ENCODE peak calls at places on chromosomes 11 and 22, in nine cellular contexts. One of them, this sample, is unnamed.

GRCh38 chr11:68128682-68129327 is 7.6 kb upstream of the CHKA start:
- DNase-seq in fibroblast of mammary gland: peak
- DNase-seq in aorta: peak
- DNase-seq in cardiac fibroblast: peak
- DNase-seq in AG10803: peak
- DNase-seq in kidney: peak
- DNase-seq in IMR-90: peak
- DNase-seq in thyroid gland: peak
- DNase-seq in endodermal cell: peak
- DNase-seq in this sample: peak

GRCh38 chr22:26547426-26547825 is 35.2 kb upstream of the TFIP11 start:
- DNase-seq in fibroblast of mammary gland: peak
- DNase-seq in aorta: no peak
- DNase-seq in cardiac fibroblast: no peak
- DNase-seq in AG10803: no peak
- DNase-seq in kidney: no peak
- DNase-seq in IMR-90: peak
- DNase-seq in thyroid gland: no peak
- DNase-seq in endodermal cell: no peak
- DNase-seq in this sample: no peak

GRCh38 chr11:44025727-44026126 is 22.1 kb upstream of the ACCSL start:
- DNase-seq in fibroblast of mammary gland: no peak
- DNase-seq in aorta: no peak
- DNase-seq in cardiac fibroblast: no peak
- DNase-seq in AG10803: no peak
- DNase-seq in kidney: no peak
- DNase-seq in IMR-90: no peak
- DNase-seq in thyroid gland: no peak
- DNase-seq in endodermal cell: no peak
- DNase-seq in this sample: no peak

GRCh38 chr11:12712132-12712531 is 37.9 kb downstream of the TEAD1 start:
- DNase-seq in fibroblast of mammary gland: no peak
- DNase-seq in aorta: no peak
- DNase-seq in cardiac fibroblast: no peak
- DNase-seq in AG10803: no peak
- DNase-seq in kidney: no peak
- DNase-seq in IMR-90: no peak
- DNase-seq in thyroid gland: no peak
- DNase-seq in endodermal cell: no peak
- DNase-seq in this sample: no peak

GRCh38 chr22:36144886-36145541 is 15.5 kb downstream of the APOL3 start:
- DNase-seq in fibroblast of mammary gland: peak
- DNase-seq in aorta: no peak
- DNase-seq in cardiac fibroblast: peak
- DNase-seq in AG10803: peak
- DNase-seq in kidney: peak
- DNase-seq in IMR-90: peak
- DNase-seq in thyroid gland: peak
- DNase-seq in endodermal cell: peak
- DNase-seq in this sample: peak

GRCh38 chr11:96207459-96208449 is 135.2 kb downstream of the MAML2 start:
- DNase-seq in fibroblast of mammary gland: no peak
- DNase-seq in aorta: no peak
- DNase-seq in cardiac fibroblast: peak
- DNase-seq in AG10803: no peak
- DNase-seq in kidney: no peak
- DNase-seq in IMR-90: peak
- DNase-seq in thyroid gland: no peak
- DNase-seq in endodermal cell: no peak
- DNase-seq in this sample: no peak

GRCh38 chr22:45340323-45340722 is 30.6 kb downstream of the FAM118A start:
- DNase-seq in fibroblast of mammary gland: no peak
- DNase-seq in aorta: no peak
- DNase-seq in cardiac fibroblast: no peak
- DNase-seq in AG10803: no peak
- DNase-seq in kidney: no peak
- DNase-seq in IMR-90: no peak
- DNase-seq in thyroid gland: no peak
- DNase-seq in endodermal cell: no peak
- DNase-seq in this sample: no peak

GRCh38 chr22:39253427-39254070 is 8.8 kb upstream of the PDGFB start:
- DNase-seq in fibroblast of mammary gland: peak
- DNase-seq in aorta: peak
- DNase-seq in cardiac fibroblast: peak
- DNase-seq in AG10803: peak
- DNase-seq in kidney: peak
- DNase-seq in IMR-90: peak
- DNase-seq in thyroid gland: peak
- DNase-seq in endodermal cell: peak
- DNase-seq in this sample: no peak

GRCh38 chr11:95652002-95652472 is 137.5 kb downstream of the FAM76B start:
- DNase-seq in fibroblast of mammary gland: peak
- DNase-seq in aorta: no peak
- DNase-seq in cardiac fibroblast: no peak
- DNase-seq in AG10803: no peak
- DNase-seq in kidney: no peak
- DNase-seq in IMR-90: no peak
- DNase-seq in thyroid gland: no peak
- DNase-seq in endodermal cell: no peak
- DNase-seq in this sample: no peak

GRCh38 chr11:67441082-67441683 is 2.1 kb downstream of the CORO1B start:
- DNase-seq in fibroblast of mammary gland: no peak
- DNase-seq in aorta: no peak
- DNase-seq in cardiac fibroblast: no peak
- DNase-seq in AG10803: no peak
- DNase-seq in kidney: peak
- DNase-seq in IMR-90: no peak
- DNase-seq in thyroid gland: no peak
- DNase-seq in endodermal cell: no peak
- DNase-seq in this sample: no peak

GRCh38 chr22:29907753-29908515 is 25.0 kb downstream of the MTMR3 start:
- DNase-seq in fibroblast of mammary gland: peak
- DNase-seq in aorta: peak
- DNase-seq in cardiac fibroblast: peak
- DNase-seq in AG10803: peak
- DNase-seq in kidney: no peak
- DNase-seq in IMR-90: peak
- DNase-seq in thyroid gland: peak
- DNase-seq in endodermal cell: no peak
- DNase-seq in this sample: peak
- H3K4me3 ChIP-seq in fibroblast of mammary gland: no peak
- H3K4me3 ChIP-seq in aorta: no peak
- H3K4me3 ChIP-seq in cardiac fibroblast: no peak
- H3K4me3 ChIP-seq in AG10803: no peak
- H3K4me3 ChIP-seq in kidney: no peak
- H3K4me3 ChIP-seq in IMR-90: no peak
- H3K4me3 ChIP-seq in thyroid gland: no peak
- H3K4me3 ChIP-seq in endodermal cell: no peak
- H3K4me3 ChIP-seq in this sample: no peak

DNA sequence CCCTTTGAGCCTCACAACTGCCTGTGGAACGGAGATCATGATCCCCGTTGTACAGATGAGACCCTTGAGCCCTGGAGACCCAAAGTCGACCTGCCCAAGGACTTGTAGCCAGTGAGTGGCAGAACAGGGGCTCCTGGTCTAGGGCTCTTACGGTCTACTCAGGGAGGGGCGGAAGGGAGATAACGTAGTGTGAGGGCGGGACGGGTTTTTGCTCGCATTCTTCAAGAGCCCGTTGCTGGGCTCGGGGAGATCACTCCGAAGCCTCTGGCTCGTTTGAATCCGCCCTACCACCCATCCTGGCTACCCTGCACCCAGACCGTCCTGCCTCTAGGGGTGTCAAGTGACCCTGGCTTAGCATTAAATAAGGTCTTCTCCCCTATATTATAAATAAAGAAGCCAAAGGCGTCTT is 637 bp downstream of the CRY2 start:
- DNase-seq in fibroblast of mammary gland: peak
- DNase-seq in aorta: peak
- DNase-seq in cardiac fibroblast: peak
- DNase-seq in AG10803: peak
- DNase-seq in kidney: peak
- DNase-seq in IMR-90: peak
- DNase-seq in thyroid gland: peak
- DNase-seq in endodermal cell: peak
- DNase-seq in this sample: peak
- H3K4me3 ChIP-seq in fibroblast of mammary gland: peak
- H3K4me3 ChIP-seq in aorta: peak
- H3K4me3 ChIP-seq in cardiac fibroblast: peak
- H3K4me3 ChIP-seq in AG10803: peak
- H3K4me3 ChIP-seq in kidney: peak
- H3K4me3 ChIP-seq in IMR-90: peak
- H3K4me3 ChIP-seq in thyroid gland: peak
- H3K4me3 ChIP-seq in endodermal cell: peak
- H3K4me3 ChIP-seq in this sample: peak

GRCh38 chr11:124602751-124603150 is 8.5 kb upstream of the PANX3 start:
- DNase-seq in fibroblast of mammary gland: no peak
- DNase-seq in aorta: no peak
- DNase-seq in cardiac fibroblast: no peak
- DNase-seq in AG10803: no peak
- DNase-seq in kidney: no peak
- DNase-seq in IMR-90: no peak
- DNase-seq in thyroid gland: no peak
- DNase-seq in endodermal cell: no peak
- DNase-seq in this sample: no peak

GRCh38 chr11:124610295-124610694 is 933 bp upstream of the PANX3 start:
- DNase-seq in fibroblast of mammary gland: no peak
- DNase-seq in aorta: no peak
- DNase-seq in cardiac fibroblast: no peak
- DNase-seq in AG10803: no peak
- DNase-seq in kidney: no peak
- DNase-seq in IMR-90: no peak
- DNase-seq in thyroid gland: no peak
- DNase-seq in endodermal cell: no peak
- DNase-seq in this sample: no peak

GRCh38 chr11:124602193-124602592 is 9.0 kb upstream of the PANX3 start:
- DNase-seq in fibroblast of mammary gland: peak
- DNase-seq in aorta: no peak
- DNase-seq in cardiac fibroblast: no peak
- DNase-seq in AG10803: peak
- DNase-seq in kidney: no peak
- DNase-seq in IMR-90: peak
- DNase-seq in thyroid gland: no peak
- DNase-seq in endodermal cell: no peak
- DNase-seq in this sample: no peak

GRCh38 chr11:124608146-124608545 is 3.1 kb upstream of the PANX3 start:
- DNase-seq in fibroblast of mammary gland: no peak
- DNase-seq in aorta: no peak
- DNase-seq in cardiac fibroblast: no peak
- DNase-seq in AG10803: no peak
- DNase-seq in kidney: no peak
- DNase-seq in IMR-90: no peak
- DNase-seq in thyroid gland: no peak
- DNase-seq in endodermal cell: no peak
- DNase-seq in this sample: no peak

DNA sequence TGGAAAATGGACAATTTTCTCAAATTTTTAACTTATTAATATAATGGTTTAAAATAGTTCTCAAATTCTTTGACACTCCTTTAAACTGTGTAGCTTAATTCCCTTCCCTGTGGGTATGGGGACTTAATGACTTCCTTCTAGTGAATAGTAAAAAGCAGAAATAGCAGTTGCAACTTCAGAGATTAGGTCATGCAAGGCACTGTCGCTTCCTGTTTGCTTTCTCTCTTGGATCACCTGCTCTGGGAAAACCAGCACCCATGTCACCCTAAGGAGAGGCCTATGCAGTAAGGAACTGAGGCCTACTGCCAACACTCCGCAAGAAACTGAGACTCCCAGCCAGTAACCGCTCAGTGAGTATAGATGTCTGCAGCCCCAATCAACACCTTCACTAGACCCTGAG is 5.5 kb upstream of the PANX3 start:
- DNase-seq in fibroblast of mammary gland: no peak
- DNase-seq in aorta: no peak
- DNase-seq in cardiac fibroblast: no peak
- DNase-seq in AG10803: no peak
- DNase-seq in kidney: no peak
- DNase-seq in IMR-90: no peak
- DNase-seq in thyroid gland: no peak
- DNase-seq in endodermal cell: no peak
- DNase-seq in this sample: no peak
- H3K4me3 ChIP-seq in fibroblast of mammary gland: no peak
- H3K4me3 ChIP-seq in aorta: no peak
- H3K4me3 ChIP-seq in cardiac fibroblast: no peak
- H3K4me3 ChIP-seq in AG10803: no peak
- H3K4me3 ChIP-seq in kidney: no peak
- H3K4me3 ChIP-seq in IMR-90: no peak
- H3K4me3 ChIP-seq in thyroid gland: no peak
- H3K4me3 ChIP-seq in endodermal cell: no peak
- H3K4me3 ChIP-seq in this sample: no peak

GRCh38 chr11:33263549-33263948 is 6.4 kb downstream of the HIPK3 start:
- DNase-seq in fibroblast of mammary gland: no peak
- DNase-seq in aorta: no peak
- DNase-seq in cardiac fibroblast: no peak
- DNase-seq in AG10803: no peak
- DNase-seq in kidney: no peak
- DNase-seq in IMR-90: no peak
- DNase-seq in thyroid gland: no peak
- DNase-seq in endodermal cell: no peak
- DNase-seq in this sample: no peak

GRCh38 chr11:33259869-33260268 is 2.7 kb downstream of the HIPK3 start:
- DNase-seq in fibroblast of mammary gland: no peak
- DNase-seq in aorta: no peak
- DNase-seq in cardiac fibroblast: no peak
- DNase-seq in AG10803: no peak
- DNase-seq in kidney: no peak
- DNase-seq in IMR-90: peak
- DNase-seq in thyroid gland: no peak
- DNase-seq in endodermal cell: no peak
- DNase-seq in this sample: no peak

GRCh38 chr11:33258631-33259184 is 1.5 kb downstream of the HIPK3 start:
- DNase-seq in fibroblast of mammary gland: peak
- DNase-seq in aorta: no peak
- DNase-seq in cardiac fibroblast: peak
- DNase-seq in AG10803: peak
- DNase-seq in kidney: no peak
- DNase-seq in IMR-90: peak
- DNase-seq in thyroid gland: peak
- DNase-seq in endodermal cell: no peak
- DNase-seq in this sample: peak

GRCh38 chr11:33264926-33265325 is 7.7 kb downstream of the HIPK3 start:
- DNase-seq in fibroblast of mammary gland: no peak
- DNase-seq in aorta: no peak
- DNase-seq in cardiac fibroblast: no peak
- DNase-seq in AG10803: no peak
- DNase-seq in kidney: no peak
- DNase-seq in IMR-90: no peak
- DNase-seq in thyroid gland: no peak
- DNase-seq in endodermal cell: no peak
- DNase-seq in this sample: no peak

DNA sequence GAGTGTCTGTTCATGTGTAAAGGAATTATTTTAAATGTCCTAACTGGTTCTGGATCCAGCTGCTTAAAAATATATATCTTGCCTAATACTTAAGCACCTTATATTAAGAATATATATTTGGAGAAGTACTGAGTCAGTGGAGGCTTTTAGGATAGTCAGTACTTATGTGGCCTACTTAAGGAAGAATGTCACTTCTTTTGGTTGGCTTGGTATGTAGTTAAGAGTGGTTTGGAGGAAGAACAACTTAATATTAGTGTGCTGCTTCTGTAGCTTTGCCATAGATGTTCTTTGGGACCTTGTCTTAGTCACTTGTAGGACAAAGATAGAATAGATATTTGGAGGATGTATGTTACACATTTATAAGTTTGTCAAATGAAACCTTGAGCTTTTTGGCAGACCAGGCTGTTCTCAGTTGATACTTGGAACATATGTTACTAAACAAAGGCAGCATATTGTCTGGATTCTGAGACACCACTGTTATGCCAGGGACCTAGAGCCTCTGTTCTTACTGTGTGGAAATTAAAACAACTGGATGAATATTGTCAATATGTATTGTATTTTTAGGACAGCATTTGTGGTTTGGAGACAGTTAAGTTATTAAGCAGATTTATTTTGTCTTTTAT is 4.9 kb downstream of the HIPK3 start:
- DNase-seq in fibroblast of mammary gland: peak
- DNase-seq in aorta: no peak
- DNase-seq in cardiac fibroblast: no peak
- DNase-seq in AG10803: peak
- DNase-seq in kidney: no peak
- DNase-seq in IMR-90: peak
- DNase-seq in thyroid gland: no peak
- DNase-seq in endodermal cell: no peak
- DNase-seq in this sample: no peak
- H3K4me3 ChIP-seq in fibroblast of mammary gland: no peak
- H3K4me3 ChIP-seq in aorta: no peak
- H3K4me3 ChIP-seq in cardiac fibroblast: no peak
- H3K4me3 ChIP-seq in AG10803: no peak
- H3K4me3 ChIP-seq in kidney: no peak
- H3K4me3 ChIP-seq in IMR-90: no peak
- H3K4me3 ChIP-seq in thyroid gland: no peak
- H3K4me3 ChIP-seq in endodermal cell: no peak
- H3K4me3 ChIP-seq in this sample: no peak

This sample was measured in sigmoid colon.